ENCODE peak calls at places on chromosomes 1 and 21, in nine cellular contexts. One of them, this sample, is unnamed.

GRCh38 chr1:234743866-234744581 is 134.0 kb upstream of the IRF2BP2 start:
- DNase-seq in stimulated activated CD8-positive, alpha-beta memory T cell treated with anti-CD3 and anti-CD28 coated beads, Interleukin-15, amount 100 ng/mL, for 24 hours: no peak
- DNase-seq in bronchial epithelial cell: no peak
- DNase-seq in endothelial cell of umbilical vein: peak; percentile 99
- DNase-seq in HEK293T: no peak
- DNase-seq in T-helper 1 cell: no peak
- DNase-seq in C1 segment of cervical spinal cord: no peak
- DNase-seq in A549: no peak
- DNase-seq in ELR: peak; percentile 23
- DNase-seq in this sample: peak; percentile 90

GRCh38 chr21:31294691-31295090 is 49.4 kb downstream of the TIAM1 start:
- DNase-seq in T-helper 1 cell: no peak
- DNase-seq in bronchial epithelial cell: no peak
- DNase-seq in ELR: no peak
- DNase-seq in stimulated activated CD8-positive, alpha-beta memory T cell treated with anti-CD3 and anti-CD28 coated beads, Interleukin-15, amount 100 ng/mL, for 24 hours: no peak
- DNase-seq in endothelial cell of umbilical vein: no peak
- DNase-seq in A549: no peak
- DNase-seq in C1 segment of cervical spinal cord: no peak
- DNase-seq in HEK293T: no peak
- DNase-seq in this sample: no peak

GRCh38 chr1:36570478-36571060 is 87.9 kb upstream of the CSF3R start:
- DNase-seq in bronchial epithelial cell: no peak
- DNase-seq in ELR: no peak
- DNase-seq in HEK293T: no peak
- DNase-seq in C1 segment of cervical spinal cord: no peak
- DNase-seq in stimulated activated CD8-positive, alpha-beta memory T cell treated with anti-CD3 and anti-CD28 coated beads, Interleukin-15, amount 100 ng/mL, for 24 hours: no peak
- DNase-seq in A549: no peak
- DNase-seq in T-helper 1 cell: no peak
- DNase-seq in endothelial cell of umbilical vein: no peak
- DNase-seq in this sample: no peak

GRCh38 chr1:223556414-223557124 is 108.9 kb downstream of the CAPN8 start:
- DNase-seq in HEK293T: peak; percentile 81
- DNase-seq in stimulated activated CD8-positive, alpha-beta memory T cell treated with anti-CD3 and anti-CD28 coated beads, Interleukin-15, amount 100 ng/mL, for 24 hours: no peak
- DNase-seq in T-helper 1 cell: no peak
- DNase-seq in A549: peak; percentile 46
- DNase-seq in ELR: peak; percentile 47
- DNase-seq in endothelial cell of umbilical vein: peak; percentile 46
- DNase-seq in bronchial epithelial cell: peak; percentile 41
- DNase-seq in C1 segment of cervical spinal cord: no peak
- DNase-seq in this sample: peak; percentile 44

GRCh38 chr1:108561731-108562326 is 1.9 kb downstream of the EEIG2 start:
- DNase-seq in T-helper 1 cell: peak; percentile 66
- DNase-seq in A549: peak; percentile 55
- DNase-seq in ELR: peak; percentile 58
- DNase-seq in bronchial epithelial cell: peak; percentile 52
- DNase-seq in endothelial cell of umbilical vein: peak; percentile 34
- DNase-seq in stimulated activated CD8-positive, alpha-beta memory T cell treated with anti-CD3 and anti-CD28 coated beads, Interleukin-15, amount 100 ng/mL, for 24 hours: peak; percentile 12
- DNase-seq in C1 segment of cervical spinal cord: no peak
- DNase-seq in HEK293T: peak; percentile 60
- DNase-seq in this sample: peak; percentile 53

GRCh38 chr1:3925762-3926161 is 25.7 kb upstream of the C1orf174 start:
- DNase-seq in ELR: no peak
- DNase-seq in stimulated activated CD8-positive, alpha-beta memory T cell treated with anti-CD3 and anti-CD28 coated beads, Interleukin-15, amount 100 ng/mL, for 24 hours: no peak
- DNase-seq in A549: no peak
- DNase-seq in HEK293T: no peak
- DNase-seq in T-helper 1 cell: no peak
- DNase-seq in endothelial cell of umbilical vein: no peak
- DNase-seq in C1 segment of cervical spinal cord: no peak
- DNase-seq in bronchial epithelial cell: no peak
- DNase-seq in this sample: no peak

GRCh38 chr1:185408675-185409270 is 91.7 kb upstream of the IVNS1ABP start:
- DNase-seq in A549: no peak
- DNase-seq in ELR: peak; percentile 32
- DNase-seq in endothelial cell of umbilical vein: no peak
- DNase-seq in T-helper 1 cell: no peak
- DNase-seq in bronchial epithelial cell: peak; percentile 38
- DNase-seq in HEK293T: no peak
- DNase-seq in C1 segment of cervical spinal cord: no peak
- DNase-seq in stimulated activated CD8-positive, alpha-beta memory T cell treated with anti-CD3 and anti-CD28 coated beads, Interleukin-15, amount 100 ng/mL, for 24 hours: no peak
- DNase-seq in this sample: no peak

GRCh38 chr1:203528098-203528497 is 34.1 kb downstream of the OPTC start:
- DNase-seq in C1 segment of cervical spinal cord: no peak
- DNase-seq in stimulated activated CD8-positive, alpha-beta memory T cell treated with anti-CD3 and anti-CD28 coated beads, Interleukin-15, amount 100 ng/mL, for 24 hours: no peak
- DNase-seq in bronchial epithelial cell: no peak
- DNase-seq in HEK293T: no peak
- DNase-seq in ELR: no peak
- DNase-seq in T-helper 1 cell: no peak
- DNase-seq in A549: no peak
- DNase-seq in endothelial cell of umbilical vein: no peak
- DNase-seq in this sample: no peak

GRCh38 chr1:2103266-2103900 is 53.2 kb downstream of the PRKCZ start:
- DNase-seq in HEK293T: no peak
- DNase-seq in endothelial cell of umbilical vein: no peak
- DNase-seq in stimulated activated CD8-positive, alpha-beta memory T cell treated with anti-CD3 and anti-CD28 coated beads, Interleukin-15, amount 100 ng/mL, for 24 hours: no peak
- DNase-seq in T-helper 1 cell: no peak
- DNase-seq in ELR: no peak
- DNase-seq in bronchial epithelial cell: no peak
- DNase-seq in C1 segment of cervical spinal cord: no peak
- DNase-seq in A549: no peak
- DNase-seq in this sample: no peak

GRCh38 chr1:225963735-225964530 is 22.9 kb upstream of the LEFTY2 start:
- DNase-seq in T-helper 1 cell: no peak
- DNase-seq in ELR: peak; percentile 54
- DNase-seq in bronchial epithelial cell: peak; percentile 79
- DNase-seq in HEK293T: no peak
- DNase-seq in endothelial cell of umbilical vein: no peak
- DNase-seq in A549: no peak
- DNase-seq in stimulated activated CD8-positive, alpha-beta memory T cell treated with anti-CD3 and anti-CD28 coated beads, Interleukin-15, amount 100 ng/mL, for 24 hours: no peak
- DNase-seq in C1 segment of cervical spinal cord: no peak
- DNase-seq in this sample: no peak

GRCh38 chr1:14113841-14114567 is 414.0 kb downstream of the PRDM2 start:
- DNase-seq in stimulated activated CD8-positive, alpha-beta memory T cell treated with anti-CD3 and anti-CD28 coated beads, Interleukin-15, amount 100 ng/mL, for 24 hours: no peak
- DNase-seq in bronchial epithelial cell: peak; percentile 62
- DNase-seq in A549: no peak
- DNase-seq in ELR: no peak
- DNase-seq in endothelial cell of umbilical vein: no peak
- DNase-seq in C1 segment of cervical spinal cord: peak; percentile 10
- DNase-seq in T-helper 1 cell: no peak
- DNase-seq in HEK293T: peak; percentile 48
- DNase-seq in this sample: no peak

GRCh38 chr1:30522031-30523004 is 201.1 kb downstream of the MATN1 start:
- DNase-seq in endothelial cell of umbilical vein: no peak
- DNase-seq in stimulated activated CD8-positive, alpha-beta memory T cell treated with anti-CD3 and anti-CD28 coated beads, Interleukin-15, amount 100 ng/mL, for 24 hours: no peak
- DNase-seq in C1 segment of cervical spinal cord: no peak
- DNase-seq in ELR: no peak
- DNase-seq in T-helper 1 cell: no peak
- DNase-seq in A549: no peak
- DNase-seq in bronchial epithelial cell: peak; percentile 62
- DNase-seq in HEK293T: no peak
- DNase-seq in this sample: no peak

GRCh38 chr21:28899220-28899619 is 93.5 kb downstream of the LTN1 start:
- DNase-seq in T-helper 1 cell: no peak
- DNase-seq in C1 segment of cervical spinal cord: no peak
- DNase-seq in endothelial cell of umbilical vein: no peak
- DNase-seq in HEK293T: no peak
- DNase-seq in bronchial epithelial cell: no peak
- DNase-seq in A549: no peak
- DNase-seq in stimulated activated CD8-positive, alpha-beta memory T cell treated with anti-CD3 and anti-CD28 coated beads, Interleukin-15, amount 100 ng/mL, for 24 hours: no peak
- DNase-seq in ELR: no peak
- DNase-seq in this sample: no peak

GRCh38 chr21:22871692-22872091 is 1873.5 kb downstream of the NCAM2 start:
- DNase-seq in HEK293T: no peak
- DNase-seq in C1 segment of cervical spinal cord: no peak
- DNase-seq in ELR: peak; percentile 22
- DNase-seq in stimulated activated CD8-positive, alpha-beta memory T cell treated with anti-CD3 and anti-CD28 coated beads, Interleukin-15, amount 100 ng/mL, for 24 hours: no peak
- DNase-seq in T-helper 1 cell: no peak
- DNase-seq in bronchial epithelial cell: peak; percentile 70
- DNase-seq in A549: no peak
- DNase-seq in endothelial cell of umbilical vein: no peak
- DNase-seq in this sample: no peak

GRCh38 chr1:64948905-64949833 is 17.2 kb downstream of the JAK1 start:
- DNase-seq in ELR: peak; percentile 32
- DNase-seq in A549: no peak
- DNase-seq in C1 segment of cervical spinal cord: no peak
- DNase-seq in stimulated activated CD8-positive, alpha-beta memory T cell treated with anti-CD3 and anti-CD28 coated beads, Interleukin-15, amount 100 ng/mL, for 24 hours: no peak
- DNase-seq in endothelial cell of umbilical vein: peak; percentile 66
- DNase-seq in HEK293T: no peak
- DNase-seq in T-helper 1 cell: no peak
- DNase-seq in bronchial epithelial cell: peak; percentile 74
- DNase-seq in this sample: peak; percentile 60

GRCh38 chr1:151444791-151445177 is 14.5 kb downstream of the POGZ start:
- DNase-seq in bronchial epithelial cell: no peak
- DNase-seq in A549: no peak
- DNase-seq in stimulated activated CD8-positive, alpha-beta memory T cell treated with anti-CD3 and anti-CD28 coated beads, Interleukin-15, amount 100 ng/mL, for 24 hours: no peak
- DNase-seq in HEK293T: no peak
- DNase-seq in ELR: no peak
- DNase-seq in C1 segment of cervical spinal cord: no peak
- DNase-seq in T-helper 1 cell: no peak
- DNase-seq in endothelial cell of umbilical vein: no peak
- DNase-seq in this sample: no peak

GRCh38 chr1:23478896-23479790 is 4.8 kb downstream of the ASAP3 start:
- DNase-seq in ELR: peak; percentile 31
- DNase-seq in bronchial epithelial cell: no peak
- DNase-seq in endothelial cell of umbilical vein: peak; percentile 18
- DNase-seq in stimulated activated CD8-positive, alpha-beta memory T cell treated with anti-CD3 and anti-CD28 coated beads, Interleukin-15, amount 100 ng/mL, for 24 hours: no peak
- DNase-seq in C1 segment of cervical spinal cord: no peak
- DNase-seq in T-helper 1 cell: no peak
- DNase-seq in A549: no peak
- DNase-seq in HEK293T: no peak
- DNase-seq in this sample: peak; percentile 40

GRCh38 chr21:15140321-15141019 is 75.7 kb upstream of the NRIP1 start:
- DNase-seq in C1 segment of cervical spinal cord: no peak
- DNase-seq in HEK293T: no peak
- DNase-seq in endothelial cell of umbilical vein: peak; percentile 3
- DNase-seq in A549: peak; percentile 18
- DNase-seq in ELR: no peak
- DNase-seq in stimulated activated CD8-positive, alpha-beta memory T cell treated with anti-CD3 and anti-CD28 coated beads, Interleukin-15, amount 100 ng/mL, for 24 hours: no peak
- DNase-seq in T-helper 1 cell: no peak
- DNase-seq in bronchial epithelial cell: peak; percentile 7
- DNase-seq in this sample: no peak

GRCh38 chr1:19974822-19975416 is 4.5 kb downstream of the PLA2G2A start:
- DNase-seq in C1 segment of cervical spinal cord: no peak
- DNase-seq in bronchial epithelial cell: peak; percentile 77
- DNase-seq in T-helper 1 cell: no peak
- DNase-seq in HEK293T: peak; percentile 80
- DNase-seq in A549: peak; percentile 55
- DNase-seq in ELR: peak; percentile 71
- DNase-seq in stimulated activated CD8-positive, alpha-beta memory T cell treated with anti-CD3 and anti-CD28 coated beads, Interleukin-15, amount 100 ng/mL, for 24 hours: no peak
- DNase-seq in endothelial cell of umbilical vein: peak; percentile 69
- DNase-seq in this sample: peak; percentile 62

GRCh38 chr1:27934818-27935549 is at the start of gene SMPDL3B:
- DNase-seq in ELR: peak; percentile 61
- DNase-seq in stimulated activated CD8-positive, alpha-beta memory T cell treated with anti-CD3 and anti-CD28 coated beads, Interleukin-15, amount 100 ng/mL, for 24 hours: no peak
- DNase-seq in endothelial cell of umbilical vein: peak; percentile 41
- DNase-seq in C1 segment of cervical spinal cord: no peak
- DNase-seq in HEK293T: peak; percentile 81
- DNase-seq in A549: peak; percentile 60
- DNase-seq in bronchial epithelial cell: peak; percentile 53
- DNase-seq in T-helper 1 cell: no peak
- DNase-seq in this sample: peak; percentile 36

GRCh38 chr1:237873487-237873927 is 17.2 kb downstream of the ZP4 start:
- DNase-seq in C1 segment of cervical spinal cord: no peak
- DNase-seq in HEK293T: peak; percentile 17
- DNase-seq in endothelial cell of umbilical vein: no peak
- DNase-seq in A549: peak; percentile 40
- DNase-seq in T-helper 1 cell: no peak
- DNase-seq in bronchial epithelial cell: peak; percentile 96
- DNase-seq in stimulated activated CD8-positive, alpha-beta memory T cell treated with anti-CD3 and anti-CD28 coated beads, Interleukin-15, amount 100 ng/mL, for 24 hours: no peak
- DNase-seq in ELR: peak; percentile 92
- DNase-seq in this sample: no peak